ENCODE peak calls at places on chromosomes 12 and 14, in five cellular contexts. X, U, A, V and C are unnamed samples. For H3K4me1, the result is how much of the 10 kb centered on the place peaks cover.

GRCh38 chr14:101960225-101960624 is 4.1 kb upstream of the DYNC1H1 start:
- DNase-seq in U (no peak), V (no peak), X (peak), A (no peak), C (no peak)

GRCh38 chr12:19707948-19708409 is 268.7 kb downstream of the AEBP2 start:
- DNase-seq in U (no peak), A (no peak), V (no peak), X (no peak), C (no peak)

GRCh38 chr12:25276199-25276937 is 25.6 kb upstream of the KRAS start:
- DNase-seq in U (peak), A (peak), V (peak), X (no peak), C (peak)

GRCh38 chr14:105908481-105908911 is 382.1 kb downstream of the TMEM121 start:
- DNase-seq in V (peak), U (no peak), A (no peak), X (no peak), C (no peak)

GRCh38 chr14:77554207-77554606 is 55.6 kb upstream of the ISM2 start:
- DNase-seq in U (no peak), X (no peak), V (no peak), A (no peak), C (no peak)

GRCh38 chr14:41597647-41598046 is 9.0 kb upstream of the LRFN5 start:
- DNase-seq in A (no peak), U (no peak), V (no peak), X (peak), C (no peak)

GRCh38 chr12:56476143-56476542 is 7.8 kb downstream of the SPRYD4 start:
- DNase-seq in U (no peak), X (no peak), A (no peak), V (no peak), C (peak)

GRCh38 chr14:105876829-105877228 is 350.4 kb downstream of the TMEM121 start:
- DNase-seq in X (no peak), U (no peak), V (no peak), A (no peak), C (no peak)

GRCh38 chr14:22977684-22978486 is 4.5 kb downstream of the AJUBA start:
- DNase-seq in A (no peak), X (peak), U (peak), V (peak), C (peak)

GRCh38 chr12:26513357-26514043 is 318.1 kb downstream of the SSPN start:
- DNase-seq in A (no peak), X (no peak), V (no peak), U (no peak), C (no peak)

GRCh38 chr14:99173086-99173485 is 98.9 kb downstream of the BCL11B start:
- DNase-seq in A (no peak), X (no peak), U (no peak), V (no peak), C (no peak)

GRCh38 chr12:120121766-120122293 is 5.3 kb upstream of the RAB35 start:
- DNase-seq in U (no peak), A (no peak), X (no peak), V (no peak), C (no peak)

GRCh38 chr12:7695159-7695930 is at the start of gene GDF3:
- DNase-seq in X (peak), U (no peak), V (no peak), A (no peak), C (no peak)
- H3K4me1 ChIP-seq in X (under half), U (under half), V (under half), A (under half), C (under half)

DNA sequence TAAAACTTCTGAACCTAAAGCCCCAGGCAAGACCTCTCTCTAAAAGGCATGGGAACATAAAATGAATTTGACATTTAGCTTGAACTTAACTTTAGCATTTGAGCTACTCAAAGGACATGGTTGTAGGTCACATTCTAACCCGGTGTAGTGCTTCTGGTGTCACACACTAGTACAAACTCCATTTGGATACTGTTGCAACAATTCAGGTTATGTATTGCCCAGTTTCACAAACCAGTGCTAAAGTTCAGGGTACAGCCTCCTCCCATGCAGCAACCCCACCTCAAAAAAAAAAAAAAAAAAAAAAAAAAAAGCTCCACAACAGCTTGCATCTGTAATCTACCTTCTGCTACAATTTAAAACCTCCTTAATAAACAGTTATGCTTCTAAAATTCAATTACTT is 7.8 kb downstream of the PPTC7 start:
- DNase-seq in U (no peak), V (no peak), A (no peak), X (no peak), C (no peak)
- H3K4me1 ChIP-seq in U (under half), V (under half), A (under half), X (under half), C (under half)

GRCh38 chr12:46154221-46154975 is 114.4 kb downstream of the SLC38A1 start:
- DNase-seq in A (no peak), X (no peak), U (peak), V (no peak), C (no peak)
- H3K4me1 ChIP-seq in A (under half), X (under half), U (under half), V (under half), C (under half)

GRCh38 chr14:75279739-75280447 is 1.3 kb downstream of the FOS start:
- DNase-seq in A (no peak), V (peak), U (no peak), X (peak), C (peak)

GRCh38 chr14:75280448-75280830 is 1.8 kb downstream of the FOS start:
- DNase-seq in V (no peak), X (no peak), A (no peak), U (no peak), C (no peak)

GRCh38 chr14:75278422-75279152 is at the start of gene FOS:
- DNase-seq in X (peak), U (peak), V (peak), A (peak), C (peak)

GRCh38 chr14:75277796-75278421 is 719 bp upstream of the FOS start:
- DNase-seq in U (no peak), X (no peak), A (no peak), V (no peak), C (no peak)

DNA sequence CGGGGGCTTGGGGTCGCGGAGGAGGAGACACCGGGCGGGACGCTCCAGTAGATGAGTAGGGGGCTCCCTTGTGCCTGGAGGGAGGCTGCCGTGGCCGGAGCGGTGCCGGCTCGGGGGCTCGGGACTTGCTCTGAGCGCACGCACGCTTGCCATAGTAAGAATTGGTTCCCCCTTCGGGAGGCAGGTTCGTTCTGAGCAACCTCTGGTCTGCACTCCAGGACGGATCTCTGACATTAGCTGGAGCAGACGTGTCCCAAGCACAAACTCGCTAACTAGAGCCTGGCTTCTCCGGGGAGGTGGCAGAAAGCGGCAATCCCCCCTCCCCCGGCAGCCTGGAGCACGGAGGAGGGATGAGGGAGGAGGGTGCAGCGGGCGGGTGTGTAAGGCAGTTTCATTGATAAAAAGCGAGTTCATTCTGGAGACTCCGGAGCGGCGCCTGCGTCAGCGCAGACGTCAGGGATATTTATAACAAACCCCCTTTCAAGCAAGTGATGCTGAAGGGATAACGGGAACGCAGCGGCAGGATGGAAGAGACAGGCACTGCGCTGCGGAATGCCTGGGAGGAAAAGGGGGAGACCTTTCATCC is 618 bp downstream of the FOS start:
- DNase-seq in U (no peak), X (peak), V (peak), A (peak), C (peak)
- H3K4me1 ChIP-seq in U (under half), X (under half), V (under half), A (half or more), C (under half)

GRCh38 chr14:92514844-92515509 is 1.4 kb downstream of the RIN3 start:
- DNase-seq in X (no peak), A (no peak), V (no peak), U (no peak), C (no peak)

GRCh38 chr14:92516344-92516965 is 2.9 kb downstream of the RIN3 start:
- DNase-seq in X (no peak), V (no peak), A (no peak), U (no peak), C (no peak)

GRCh38 chr14:92517761-92518160 is 4.2 kb downstream of the RIN3 start:
- DNase-seq in A (no peak), X (no peak), U (no peak), V (no peak), C (no peak)

GRCh38 chr14:92515510-92516343 is 2.1 kb downstream of the RIN3 start:
- DNase-seq in V (no peak), U (no peak), X (no peak), A (no peak), C (no peak)

GRCh38 chr14:92516966-92517350 is 3.4 kb downstream of the RIN3 start:
- DNase-seq in A (no peak), X (no peak), U (no peak), V (no peak), C (no peak)
- H3K4me1 ChIP-seq in A (half or more), X (under half), U (under half), V (under half), C (under half)

GRCh38 chr14:92513966-92514843 is 624 bp downstream of the RIN3 start:
- DNase-seq in V (no peak), U (peak), X (peak), A (peak), C (no peak)
- H3K4me1 ChIP-seq in V (under half), U (under half), X (under half), A (half or more), C (under half)